ENCODE peak calls at places on chromosomes 16 and 17, in four cellular contexts. One of them, this sample, is unnamed.
A peak's percentile ranks its signal among the peaks of the same experiment; 100 is the strongest.

GRCh38 chr17:36807496-36808180 is 129.6 kb upstream of the LHX1 start:
- DNase-seq in T-helper 2 cell: no peak
- DNase-seq in cardiac fibroblast: no peak
- DNase-seq in stimulated activated CD4-positive, alpha-beta T cell treated with anti-CD3 and anti-CD28 coated beads, Interleukin-1b, Interleukin-23, amount 100 ng/mL, for 1 hour: no peak
- DNase-seq in this sample: no peak

GRCh38 chr17:46192484-46193245 is 564 bp downstream of the KANSL1 start:
- DNase-seq in T-helper 2 cell: peak; percentile 62
- DNase-seq in cardiac fibroblast: peak; percentile 71
- DNase-seq in stimulated activated CD4-positive, alpha-beta T cell treated with anti-CD3 and anti-CD28 coated beads, Interleukin-1b, Interleukin-23, amount 100 ng/mL, for 1 hour: peak; percentile 44
- DNase-seq in this sample: peak; percentile 61

GRCh38 chr17:67813803-67814180 is 11.5 kb upstream of the BPTF start:
- DNase-seq in T-helper 2 cell: no peak
- DNase-seq in cardiac fibroblast: no peak
- DNase-seq in stimulated activated CD4-positive, alpha-beta T cell treated with anti-CD3 and anti-CD28 coated beads, Interleukin-1b, Interleukin-23, amount 100 ng/mL, for 1 hour: no peak
- DNase-seq in this sample: no peak

GRCh38 chr17:48254896-48255295 is 147.3 kb downstream of the SNX11 start:
- DNase-seq in T-helper 2 cell: no peak
- DNase-seq in cardiac fibroblast: no peak
- DNase-seq in stimulated activated CD4-positive, alpha-beta T cell treated with anti-CD3 and anti-CD28 coated beads, Interleukin-1b, Interleukin-23, amount 100 ng/mL, for 1 hour: no peak
- DNase-seq in this sample: no peak

GRCh38 chr17:72661093-72661944 is 431.2 kb downstream of the SLC39A11 start:
- DNase-seq in T-helper 2 cell: no peak
- DNase-seq in cardiac fibroblast: no peak
- DNase-seq in stimulated activated CD4-positive, alpha-beta T cell treated with anti-CD3 and anti-CD28 coated beads, Interleukin-1b, Interleukin-23, amount 100 ng/mL, for 1 hour: no peak
- DNase-seq in this sample: no peak

GRCh38 chr17:2691965-2692780 is 19.4 kb downstream of the CLUH start:
- DNase-seq in T-helper 2 cell: no peak
- DNase-seq in cardiac fibroblast: no peak
- DNase-seq in stimulated activated CD4-positive, alpha-beta T cell treated with anti-CD3 and anti-CD28 coated beads, Interleukin-1b, Interleukin-23, amount 100 ng/mL, for 1 hour: no peak
- DNase-seq in this sample: no peak

GRCh38 chr17:64051153-64051552 is 30.7 kb upstream of the ICAM2 start:
- DNase-seq in T-helper 2 cell: no peak
- DNase-seq in cardiac fibroblast: no peak
- DNase-seq in stimulated activated CD4-positive, alpha-beta T cell treated with anti-CD3 and anti-CD28 coated beads, Interleukin-1b, Interleukin-23, amount 100 ng/mL, for 1 hour: no peak
- DNase-seq in this sample: no peak

GRCh38 chr17:19364699-19365498 is 2.4 kb upstream of the B9D1 start:
- DNase-seq in T-helper 2 cell: no peak
- DNase-seq in cardiac fibroblast: no peak
- DNase-seq in stimulated activated CD4-positive, alpha-beta T cell treated with anti-CD3 and anti-CD28 coated beads, Interleukin-1b, Interleukin-23, amount 100 ng/mL, for 1 hour: no peak
- DNase-seq in this sample: no peak

GRCh38 chr17:38919316-38920078 is 5.9 kb upstream of the LASP1NB start:
- DNase-seq in T-helper 2 cell: no peak
- DNase-seq in cardiac fibroblast: no peak
- DNase-seq in stimulated activated CD4-positive, alpha-beta T cell treated with anti-CD3 and anti-CD28 coated beads, Interleukin-1b, Interleukin-23, amount 100 ng/mL, for 1 hour: no peak
- DNase-seq in this sample: no peak

GRCh38 chr17:69870091-69870530 is 204.9 kb upstream of the KCNJ16 start:
- DNase-seq in T-helper 2 cell: no peak
- DNase-seq in cardiac fibroblast: no peak
- DNase-seq in stimulated activated CD4-positive, alpha-beta T cell treated with anti-CD3 and anti-CD28 coated beads, Interleukin-1b, Interleukin-23, amount 100 ng/mL, for 1 hour: no peak
- DNase-seq in this sample: no peak

GRCh38 chr17:35846055-35846809 is 22.5 kb downstream of the HEATR9 start:
- DNase-seq in T-helper 2 cell: no peak
- DNase-seq in cardiac fibroblast: peak; percentile 38
- DNase-seq in stimulated activated CD4-positive, alpha-beta T cell treated with anti-CD3 and anti-CD28 coated beads, Interleukin-1b, Interleukin-23, amount 100 ng/mL, for 1 hour: no peak
- DNase-seq in this sample: no peak

GRCh38 chr17:40958086-40958953 is 8.4 kb downstream of the KRT39 start:
- DNase-seq in T-helper 2 cell: no peak
- DNase-seq in cardiac fibroblast: no peak
- DNase-seq in stimulated activated CD4-positive, alpha-beta T cell treated with anti-CD3 and anti-CD28 coated beads, Interleukin-1b, Interleukin-23, amount 100 ng/mL, for 1 hour: no peak
- DNase-seq in this sample: no peak

GRCh38 chr17:37160940-37161339 is 212.2 kb downstream of the AATF start:
- DNase-seq in T-helper 2 cell: no peak
- DNase-seq in cardiac fibroblast: peak; percentile 57
- DNase-seq in stimulated activated CD4-positive, alpha-beta T cell treated with anti-CD3 and anti-CD28 coated beads, Interleukin-1b, Interleukin-23, amount 100 ng/mL, for 1 hour: no peak
- DNase-seq in this sample: no peak

GRCh38 chr16:2056681-2057407 is 9.1 kb downstream of the TSC2 start:
- DNase-seq in T-helper 2 cell: no peak
- DNase-seq in cardiac fibroblast: no peak
- DNase-seq in stimulated activated CD4-positive, alpha-beta T cell treated with anti-CD3 and anti-CD28 coated beads, Interleukin-1b, Interleukin-23, amount 100 ng/mL, for 1 hour: no peak
- DNase-seq in this sample: no peak

GRCh38 chr17:40461036-40461721 is 17.9 kb downstream of the IGFBP4 start:
- DNase-seq in T-helper 2 cell: no peak
- DNase-seq in cardiac fibroblast: peak; percentile 67
- DNase-seq in stimulated activated CD4-positive, alpha-beta T cell treated with anti-CD3 and anti-CD28 coated beads, Interleukin-1b, Interleukin-23, amount 100 ng/mL, for 1 hour: no peak
- DNase-seq in this sample: no peak

GRCh38 chr16:14131774-14132695 is 60.9 kb downstream of the MRTFB start:
- DNase-seq in T-helper 2 cell: no peak
- DNase-seq in cardiac fibroblast: peak; percentile 14
- DNase-seq in stimulated activated CD4-positive, alpha-beta T cell treated with anti-CD3 and anti-CD28 coated beads, Interleukin-1b, Interleukin-23, amount 100 ng/mL, for 1 hour: no peak
- DNase-seq in this sample: no peak

GRCh38 chr17:67713169-67713568 is 4.6 kb upstream of the NOL11 start:
- DNase-seq in T-helper 2 cell: no peak
- DNase-seq in cardiac fibroblast: no peak
- DNase-seq in stimulated activated CD4-positive, alpha-beta T cell treated with anti-CD3 and anti-CD28 coated beads, Interleukin-1b, Interleukin-23, amount 100 ng/mL, for 1 hour: no peak
- DNase-seq in this sample: no peak

GRCh38 chr17:378068-378467 is 25.5 kb upstream of the RPH3AL start:
- DNase-seq in T-helper 2 cell: no peak
- DNase-seq in cardiac fibroblast: no peak
- DNase-seq in stimulated activated CD4-positive, alpha-beta T cell treated with anti-CD3 and anti-CD28 coated beads, Interleukin-1b, Interleukin-23, amount 100 ng/mL, for 1 hour: no peak
- DNase-seq in this sample: no peak

GRCh38 chr17:73690581-73691135 is 46.4 kb upstream of the SDK2 start:
- DNase-seq in T-helper 2 cell: no peak
- DNase-seq in cardiac fibroblast: no peak
- DNase-seq in stimulated activated CD4-positive, alpha-beta T cell treated with anti-CD3 and anti-CD28 coated beads, Interleukin-1b, Interleukin-23, amount 100 ng/mL, for 1 hour: no peak
- DNase-seq in this sample: no peak

GRCh38 chr16:50300942-50301625 is 34.7 kb downstream of the ADCY7 start:
- DNase-seq in T-helper 2 cell: no peak
- DNase-seq in cardiac fibroblast: no peak
- DNase-seq in stimulated activated CD4-positive, alpha-beta T cell treated with anti-CD3 and anti-CD28 coated beads, Interleukin-1b, Interleukin-23, amount 100 ng/mL, for 1 hour: no peak
- DNase-seq in this sample: no peak

GRCh38 chr17:66351701-66352100 is 49.3 kb downstream of the PRKCA start:
- DNase-seq in T-helper 2 cell: no peak
- DNase-seq in cardiac fibroblast: no peak
- DNase-seq in stimulated activated CD4-positive, alpha-beta T cell treated with anti-CD3 and anti-CD28 coated beads, Interleukin-1b, Interleukin-23, amount 100 ng/mL, for 1 hour: no peak
- DNase-seq in this sample: no peak

GRCh38 chr17:28949185-28950016 is 1.9 kb downstream of the PHF12 start:
- DNase-seq in T-helper 2 cell: peak; percentile 30
- DNase-seq in cardiac fibroblast: peak; percentile 48
- DNase-seq in stimulated activated CD4-positive, alpha-beta T cell treated with anti-CD3 and anti-CD28 coated beads, Interleukin-1b, Interleukin-23, amount 100 ng/mL, for 1 hour: peak; percentile 33
- DNase-seq in this sample: peak; percentile 28

GRCh38 chr17:73722163-73722562 is 77.9 kb upstream of the SDK2 start:
- DNase-seq in T-helper 2 cell: no peak
- DNase-seq in cardiac fibroblast: no peak
- DNase-seq in stimulated activated CD4-positive, alpha-beta T cell treated with anti-CD3 and anti-CD28 coated beads, Interleukin-1b, Interleukin-23, amount 100 ng/mL, for 1 hour: no peak
- DNase-seq in this sample: no peak

GRCh38 chr17:80187090-80187489 is 17.3 kb downstream of the CARD14 start:
- DNase-seq in T-helper 2 cell: no peak
- DNase-seq in cardiac fibroblast: peak; percentile 36
- DNase-seq in stimulated activated CD4-positive, alpha-beta T cell treated with anti-CD3 and anti-CD28 coated beads, Interleukin-1b, Interleukin-23, amount 100 ng/mL, for 1 hour: no peak
- DNase-seq in this sample: no peak

GRCh38 chr17:81831957-81832607 is 1.0 kb downstream of the MCRIP1 start:
- DNase-seq in T-helper 2 cell: peak; percentile 34
- DNase-seq in cardiac fibroblast: no peak
- DNase-seq in stimulated activated CD4-positive, alpha-beta T cell treated with anti-CD3 and anti-CD28 coated beads, Interleukin-1b, Interleukin-23, amount 100 ng/mL, for 1 hour: peak; percentile 19
- DNase-seq in this sample: no peak

GRCh38 chr17:11293480-11293879 is 52.5 kb downstream of the SHISA6 start:
- DNase-seq in T-helper 2 cell: no peak
- DNase-seq in cardiac fibroblast: no peak
- DNase-seq in stimulated activated CD4-positive, alpha-beta T cell treated with anti-CD3 and anti-CD28 coated beads, Interleukin-1b, Interleukin-23, amount 100 ng/mL, for 1 hour: no peak
- DNase-seq in this sample: no peak

GRCh38 chr16:46808997-46809396 is 22.0 kb downstream of the C16orf87 start:
- DNase-seq in T-helper 2 cell: no peak
- DNase-seq in cardiac fibroblast: no peak
- DNase-seq in stimulated activated CD4-positive, alpha-beta T cell treated with anti-CD3 and anti-CD28 coated beads, Interleukin-1b, Interleukin-23, amount 100 ng/mL, for 1 hour: no peak
- DNase-seq in this sample: no peak

GRCh38 chr16:66273036-66273435 is 93.5 kb upstream of the CDH5 start:
- DNase-seq in T-helper 2 cell: no peak
- DNase-seq in cardiac fibroblast: no peak
- DNase-seq in stimulated activated CD4-positive, alpha-beta T cell treated with anti-CD3 and anti-CD28 coated beads, Interleukin-1b, Interleukin-23, amount 100 ng/mL, for 1 hour: no peak
- DNase-seq in this sample: no peak

GRCh38 chr16:68902376-68903345 is 59.3 kb downstream of the TANGO6 start:
- DNase-seq in T-helper 2 cell: no peak
- DNase-seq in cardiac fibroblast: peak; percentile 68
- DNase-seq in stimulated activated CD4-positive, alpha-beta T cell treated with anti-CD3 and anti-CD28 coated beads, Interleukin-1b, Interleukin-23, amount 100 ng/mL, for 1 hour: no peak
- DNase-seq in this sample: no peak

GRCh38 chr16:2704166-2704982 is 15.7 kb downstream of the PRSS27 start:
- DNase-seq in T-helper 2 cell: no peak
- DNase-seq in cardiac fibroblast: no peak
- DNase-seq in stimulated activated CD4-positive, alpha-beta T cell treated with anti-CD3 and anti-CD28 coated beads, Interleukin-1b, Interleukin-23, amount 100 ng/mL, for 1 hour: no peak
- DNase-seq in this sample: no peak

GRCh38 chr17:79220715-79221291 is 146.2 kb downstream of the ENGASE start:
- DNase-seq in T-helper 2 cell: no peak
- DNase-seq in cardiac fibroblast: no peak
- DNase-seq in stimulated activated CD4-positive, alpha-beta T cell treated with anti-CD3 and anti-CD28 coated beads, Interleukin-1b, Interleukin-23, amount 100 ng/mL, for 1 hour: no peak
- DNase-seq in this sample: no peak

GRCh38 chr16:10744370-10745030 is 858 bp downstream of the NUBP1 start:
- DNase-seq in T-helper 2 cell: no peak
- DNase-seq in cardiac fibroblast: no peak
- DNase-seq in stimulated activated CD4-positive, alpha-beta T cell treated with anti-CD3 and anti-CD28 coated beads, Interleukin-1b, Interleukin-23, amount 100 ng/mL, for 1 hour: no peak
- DNase-seq in this sample: no peak

GRCh38 chr17:57993471-57994365 is 5.7 kb upstream of the VEZF1 start:
- DNase-seq in T-helper 2 cell: no peak
- DNase-seq in cardiac fibroblast: no peak
- DNase-seq in stimulated activated CD4-positive, alpha-beta T cell treated with anti-CD3 and anti-CD28 coated beads, Interleukin-1b, Interleukin-23, amount 100 ng/mL, for 1 hour: no peak
- DNase-seq in this sample: no peak

GRCh38 chr16:46911038-46911437 is 26.9 kb downstream of the GPT2 start:
- DNase-seq in T-helper 2 cell: no peak
- DNase-seq in cardiac fibroblast: no peak
- DNase-seq in stimulated activated CD4-positive, alpha-beta T cell treated with anti-CD3 and anti-CD28 coated beads, Interleukin-1b, Interleukin-23, amount 100 ng/mL, for 1 hour: no peak
- DNase-seq in this sample: no peak

GRCh38 chr17:62637809-62638208 is 10.3 kb downstream of the MRC2 start:
- DNase-seq in T-helper 2 cell: no peak
- DNase-seq in cardiac fibroblast: no peak
- DNase-seq in stimulated activated CD4-positive, alpha-beta T cell treated with anti-CD3 and anti-CD28 coated beads, Interleukin-1b, Interleukin-23, amount 100 ng/mL, for 1 hour: no peak
- DNase-seq in this sample: no peak

GRCh38 chr16:77117687-77118086 is 73.3 kb upstream of the MON1B start:
- DNase-seq in T-helper 2 cell: no peak
- DNase-seq in cardiac fibroblast: no peak
- DNase-seq in stimulated activated CD4-positive, alpha-beta T cell treated with anti-CD3 and anti-CD28 coated beads, Interleukin-1b, Interleukin-23, amount 100 ng/mL, for 1 hour: no peak
- DNase-seq in this sample: no peak

GRCh38 chr16:85913688-85914422 is 14.9 kb downstream of the IRF8 start:
- DNase-seq in T-helper 2 cell: no peak
- DNase-seq in cardiac fibroblast: no peak
- DNase-seq in stimulated activated CD4-positive, alpha-beta T cell treated with anti-CD3 and anti-CD28 coated beads, Interleukin-1b, Interleukin-23, amount 100 ng/mL, for 1 hour: no peak
- DNase-seq in this sample: no peak

GRCh38 chr17:8079291-8080207 is 8.0 kb downstream of the ALOX12B start:
- DNase-seq in T-helper 2 cell: peak; percentile 65
- DNase-seq in cardiac fibroblast: peak; percentile 54
- DNase-seq in stimulated activated CD4-positive, alpha-beta T cell treated with anti-CD3 and anti-CD28 coated beads, Interleukin-1b, Interleukin-23, amount 100 ng/mL, for 1 hour: peak; percentile 66
- DNase-seq in this sample: peak; percentile 64

GRCh38 chr17:34071891-34072420 is 183.1 kb upstream of the CCL2 start:
- DNase-seq in T-helper 2 cell: no peak
- DNase-seq in cardiac fibroblast: no peak
- DNase-seq in stimulated activated CD4-positive, alpha-beta T cell treated with anti-CD3 and anti-CD28 coated beads, Interleukin-1b, Interleukin-23, amount 100 ng/mL, for 1 hour: no peak
- DNase-seq in this sample: no peak